ENCODE peak calls at places on chromosomes 13 and 19, in four cellular contexts. B, X, R and N are unnamed samples.

GRCh38 chr19:39953915-39954314 is 17.1 kb upstream of the PSMC4 start:
- DNase-seq in B (no peak), R (no peak), X (no peak), N (no peak)

GRCh38 chr19:38564981-38565685 is 52.6 kb downstream of the MAP4K1 start:
- DNase-seq in X (no peak), B (no peak), R (no peak), N (no peak)

GRCh38 chr19:41882568-41883462 is at the start of gene ARHGEF1:
- DNase-seq in X (peak), R (no peak), B (no peak), N (no peak)

GRCh38 chr19:50204811-50205675 is 1.6 kb downstream of the MYH14 start:
- DNase-seq in B (no peak), X (peak), R (peak), N (peak)

GRCh38 chr13:24038405-24038804 is 122.1 kb upstream of the SPATA13 start:
- DNase-seq in X (no peak), B (no peak), R (no peak), N (no peak)

GRCh38 chr19:49718511-49718910 is 27.6 kb downstream of the CPT1C start:
- DNase-seq in B (no peak), X (no peak), R (no peak), N (no peak)

GRCh38 chr13:33235564-33235963 is 50.0 kb downstream of the STARD13 start:
- DNase-seq in X (no peak), B (no peak), R (no peak), N (no peak)

GRCh38 chr19:18439910-18440237 is 1.9 kb upstream of the ISYNA1 start:
- DNase-seq in B (no peak), X (no peak), R (no peak), N (no peak)

GRCh38 chr13:99158846-99159245 is 41.8 kb upstream of the UBAC2 start:
- DNase-seq in R (no peak), X (no peak), B (no peak), N (no peak)

GRCh38 chr13:47933688-47934011 is 67.4 kb downstream of the SUCLA2 start:
- DNase-seq in X (no peak), R (peak), B (no peak), N (no peak)

GRCh38 chr13:44040070-44040753 is 160.5 kb downstream of the LACC1 start:
- DNase-seq in X (no peak), R (no peak), B (no peak), N (no peak)

GRCh38 chr19:33459691-33460090 is 61.9 kb downstream of the PEPD start:
- DNase-seq in X (no peak), B (no peak), R (no peak), N (no peak)

GRCh38 chr13:68846663-68847062 is 1261.0 kb upstream of the ATXN8OS start:
- DNase-seq in R (no peak), B (no peak), X (no peak), N (no peak)

GRCh38 chr19:49502866-49503581 is 6.8 kb downstream of the RPS11 start:
- DNase-seq in X (no peak), R (peak), B (no peak), N (no peak)

GRCh38 chr13:40402931-40403412 is 263.5 kb downstream of the FOXO1 start:
- DNase-seq in B (no peak), X (no peak), R (peak), N (no peak)

GRCh38 chr13:97268772-97269171 is 46.6 kb downstream of the MBNL2 start:
- DNase-seq in R (no peak), B (no peak), X (no peak), N (no peak)

GRCh38 chr19:58227964-58228583 is 640 bp upstream of the ZNF544 start:
- DNase-seq in R (no peak), B (no peak), X (no peak), N (no peak)

GRCh38 chr19:34313188-34313587 is 51.8 kb upstream of the GPI start:
- DNase-seq in X (no peak), R (no peak), B (no peak), N (no peak)

GRCh38 chr13:73822671-73823592 is 311.3 kb downstream of the KLF12 start:
- DNase-seq in R (no peak), X (no peak), B (no peak), N (no peak)

GRCh38 chr13:50616101-50616500 is 227.4 kb downstream of the DLEU7 start:
- DNase-seq in B (no peak), X (no peak), R (no peak), N (no peak)

GRCh38 chr19:50326101-50326664 is 3.0 kb downstream of the KCNC3 start:
- DNase-seq in B (no peak), R (no peak), X (peak), N (no peak)

GRCh38 chr13:28626266-28626665 is 32.7 kb upstream of the POMP start:
- DNase-seq in X (no peak), R (no peak), B (no peak), N (no peak)

GRCh38 chr13:25192936-25193335 is 20.8 kb upstream of the AMER2 start:
- DNase-seq in R (no peak), B (no peak), X (no peak), N (no peak)

GRCh38 chr13:21501709-21502108 is 42.6 kb upstream of the ZDHHC20 start:
- DNase-seq in R (peak), B (no peak), X (no peak), N (no peak)

GRCh38 chr13:31896427-31896826 is 135.1 kb upstream of the FRY start:
- DNase-seq in R (no peak), X (no peak), B (no peak), N (no peak)

GRCh38 chr19:18743281-18743825 is 47.8 kb downstream of the COMP start:
- DNase-seq in R (no peak), B (no peak), X (no peak), N (no peak)

GRCh38 chr19:51687791-51688664 is 5.1 kb upstream of the SPACA6 start:
- DNase-seq in B (no peak), R (no peak), X (peak), N (no peak)

GRCh38 chr13:50529154-50529882 is 314.2 kb downstream of the DLEU7 start:
- DNase-seq in X (no peak), R (no peak), B (no peak), N (no peak)

GRCh38 chr19:13149628-13150186 is 468 bp downstream of the STX10 start:
- DNase-seq in R (peak), X (peak), B (no peak), N (no peak)

GRCh38 chr19:39409207-39409885 is 2.7 kb downstream of the ZFP36 start:
- DNase-seq in R (peak), X (peak), B (no peak), N (no peak)

GRCh38 chr19:38210458-38210987 is 13.5 kb downstream of the DPF1 start:
- DNase-seq in R (no peak), X (peak), B (no peak), N (peak)

GRCh38 chr19:2782357-2782935 is 627 bp downstream of the SGTA start:
- DNase-seq in X (no peak), B (no peak), R (no peak), N (no peak)

GRCh38 chr19:30593975-30594925 is 222.1 kb downstream of the ZNF536 start:
- DNase-seq in R (no peak), B (no peak), X (peak), N (no peak)
- TF ChIP-seq ZNF274 in R (no peak), B (no peak), X (no peak), N (no peak)

GRCh38 chr13:100675660-100676129 is 1.1 kb upstream of the TMTC4 start:
- DNase-seq in B (no peak), X (no peak), R (no peak), N (no peak)
- TF ChIP-seq SUZ12 in B (no peak), X (peak), R (no peak), N (no peak)

DNA sequence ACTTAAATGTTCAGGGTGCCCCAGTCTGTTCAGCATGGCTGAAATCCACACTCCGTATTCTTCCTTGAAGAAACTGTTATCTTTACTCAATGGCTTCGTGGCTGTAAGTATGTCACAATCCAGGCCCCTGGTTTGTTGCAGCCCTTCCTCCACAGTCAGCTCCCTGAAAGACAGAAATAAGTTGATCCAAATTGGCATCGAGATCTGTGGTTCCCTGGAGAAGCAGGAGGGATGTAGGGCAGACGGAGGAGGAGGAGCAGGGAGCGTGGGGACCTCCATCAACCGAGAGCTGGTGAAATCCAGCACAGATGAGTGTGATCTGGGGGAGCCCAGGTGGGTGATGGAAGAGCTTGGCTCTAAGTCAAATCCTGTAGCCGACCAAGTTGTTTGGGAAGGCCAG is 304 bp downstream of the TSPAN16 start:
- DNase-seq in R (no peak), X (no peak), B (no peak), N (no peak)
- TF ChIP-seq YY1 in R (no peak), X (no peak), B (no peak), N (no peak)

DNA sequence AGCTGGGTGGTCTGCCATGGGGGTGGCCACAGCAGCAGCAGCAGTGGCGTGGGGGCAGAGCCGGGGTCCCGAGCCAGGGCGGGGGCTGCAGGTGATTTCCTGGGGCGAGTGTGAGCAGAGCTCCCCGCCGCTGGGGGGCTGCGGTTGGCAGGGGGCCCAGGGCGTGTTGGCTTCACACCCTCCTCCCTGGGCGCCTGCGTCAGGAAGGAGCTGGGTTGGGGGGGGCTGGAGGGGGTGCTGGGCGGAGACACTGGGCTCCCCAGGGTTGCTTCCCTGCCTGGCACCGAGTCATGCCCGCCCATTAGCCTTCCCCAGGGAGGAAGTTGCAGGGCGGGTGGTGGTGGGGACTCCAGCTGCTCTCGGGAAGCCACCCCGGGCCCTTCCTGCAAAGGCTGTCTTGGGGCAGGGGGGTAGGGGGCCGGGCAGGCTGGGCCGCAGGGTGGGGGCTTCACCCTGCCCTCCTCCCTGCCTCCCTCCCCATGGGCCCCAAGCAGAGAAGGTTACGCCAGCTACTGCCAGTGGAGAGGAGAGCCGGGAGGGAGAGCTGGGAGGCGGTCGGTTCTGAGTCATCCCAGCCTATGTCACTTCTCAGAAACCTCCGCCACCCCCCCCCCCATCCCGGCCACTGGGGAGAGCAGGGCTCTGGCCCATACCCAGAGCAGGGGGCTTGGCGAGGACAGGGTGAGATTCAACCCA is 4.6 kb downstream of the MIDN start:
- DNase-seq in R (peak), X (no peak), B (no peak), N (no peak)
- TF ChIP-seq ZNF274 in R (no peak), X (no peak), B (no peak), N (no peak)

GRCh38 chr13:111115841-111116500 is 861 bp downstream of the ARHGEF7 start:
- DNase-seq in B (no peak), X (peak), R (peak), N (no peak)

GRCh38 chr13:111118898-111119607 is 3.9 kb downstream of the ARHGEF7 start:
- DNase-seq in R (no peak), X (no peak), B (no peak), N (no peak)

GRCh38 chr13:111117961-111118360 is 2.9 kb downstream of the ARHGEF7 start:
- DNase-seq in R (no peak), B (no peak), X (no peak), N (no peak)

GRCh38 chr13:111116830-111117229 is 1.7 kb downstream of the ARHGEF7 start:
- DNase-seq in R (no peak), B (no peak), X (no peak), N (no peak)

DNA sequence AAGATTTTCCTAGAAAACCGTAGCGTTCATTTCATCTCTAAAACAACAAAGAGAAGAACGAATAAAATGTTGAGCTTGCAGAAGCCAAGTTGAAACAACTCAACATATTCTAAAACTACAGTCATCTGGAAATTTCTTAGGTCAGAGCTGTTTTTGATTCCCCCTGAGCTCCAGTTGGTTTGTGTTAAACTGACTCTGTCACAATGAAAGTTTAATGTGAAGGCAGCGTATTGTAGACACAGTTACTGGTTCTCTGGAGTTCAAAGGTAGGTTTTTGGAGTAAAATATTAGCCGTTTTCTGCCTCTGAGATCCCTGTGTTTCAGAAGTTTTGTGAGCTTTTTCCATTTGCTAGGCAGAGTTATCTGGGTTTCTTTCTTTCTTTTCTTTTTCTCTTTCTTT is 2.2 kb downstream of the ARHGEF7 start:
- DNase-seq in R (no peak), X (no peak), B (no peak), N (no peak)
- TF ChIP-seq SUZ12 in R (no peak), X (no peak), B (no peak), N (no peak)

DNA sequence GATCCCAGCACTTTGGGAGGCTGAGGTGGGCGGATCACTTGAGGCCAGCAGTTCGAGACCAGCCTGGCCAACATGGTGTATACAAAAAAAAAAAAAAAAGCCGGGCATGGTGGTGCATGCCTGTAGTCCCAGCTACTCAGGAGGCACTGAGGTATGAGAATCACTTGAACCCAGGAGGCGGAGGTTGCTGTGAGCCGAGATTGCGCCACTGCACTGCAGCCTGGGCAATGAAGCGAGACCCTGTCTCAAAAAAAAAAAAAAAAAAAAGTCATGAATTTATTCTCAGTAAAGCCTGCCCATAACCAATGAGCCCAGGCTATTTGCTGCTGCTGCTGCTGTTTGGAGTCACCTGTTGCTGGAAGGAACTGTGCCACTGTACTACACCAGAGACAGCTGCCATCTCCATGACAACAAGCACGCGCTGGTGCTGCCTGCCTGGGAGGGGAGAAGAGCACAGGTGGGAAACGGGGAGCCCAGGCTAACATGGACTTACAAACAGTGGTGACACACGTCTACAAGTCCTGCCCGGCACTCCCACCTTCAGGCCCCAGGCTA is 11.3 kb downstream of the ZFR2 start:
- DNase-seq in R (no peak), B (no peak), X (no peak), N (no peak)
- TF ChIP-seq YY1 in R (no peak), B (no peak), X (no peak), N (no peak)

GRCh38 chr13:114044486-114044885 is 70.6 kb upstream of the C13orf46 start:
- DNase-seq in R (no peak), X (no peak), B (no peak), N (no peak)
- TF ChIP-seq ZNF274 in R (no peak), X (no peak), B (no peak), N (no peak)

DNA sequence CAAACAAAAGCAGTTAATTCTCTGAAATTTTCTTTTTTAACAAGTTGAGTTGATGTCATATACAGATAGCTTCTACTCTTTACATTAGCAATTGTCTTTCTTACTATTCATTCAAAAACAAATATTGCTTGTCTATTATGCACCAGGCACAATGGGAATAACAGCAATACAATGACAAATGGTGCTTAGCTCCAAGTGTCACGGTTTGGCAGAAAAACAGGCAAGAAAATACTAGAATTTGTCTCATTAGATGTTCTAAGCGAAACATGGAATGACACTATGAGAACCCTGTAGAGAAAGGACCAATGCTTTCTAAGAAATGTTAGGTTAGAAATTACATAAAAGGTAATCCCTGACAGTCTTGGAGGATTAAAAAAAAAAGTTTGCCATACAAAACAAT is 187.6 kb downstream of the PCDH9 start:
- DNase-seq in X (no peak), B (no peak), R (no peak), N (no peak)
- TF ChIP-seq SUZ12 in X (no peak), B (no peak), R (no peak), N (no peak)